ENCODE peak calls at places on chromosomes 6 and 20, in nine cellular contexts. Y, A, U, Z, W, K, F, S and B are unnamed samples.

GRCh38 chr6:113879186-113880096 is 22.3 kb downstream of the MARCKS start:
- DNase-seq in Y (no peak), A (no peak), S (peak), K (no peak), W (peak), Z (no peak), F (peak), U (no peak), B (peak)

GRCh38 chr20:25043499-25044260 is 14.3 kb downstream of the ACSS1 start:
- DNase-seq in U (no peak), A (peak), F (no peak), W (no peak), Z (no peak), Y (no peak), S (no peak), K (no peak), B (peak)

GRCh38 chr6:6678185-6678671 is 89.7 kb downstream of the LY86 start:
- DNase-seq in Z (no peak), A (no peak), U (no peak), S (peak), F (no peak), K (no peak), W (peak), Y (no peak), B (no peak)

GRCh38 chr6:5214570-5215052 is 46.1 kb downstream of the LYRM4 start:
- DNase-seq in Y (no peak), Z (no peak), W (peak), K (peak), A (no peak), U (no peak), F (peak), S (no peak), B (peak)

GRCh38 chr20:48209102-48209501 is 423.8 kb upstream of the SULF2 start:
- DNase-seq in W (no peak), Z (no peak), U (no peak), K (no peak), S (no peak), F (no peak), Y (no peak), A (no peak), B (no peak)

GRCh38 chr6:14309516-14309915 is 191.9 kb downstream of the CD83 start:
- DNase-seq in Z (no peak), U (no peak), W (no peak), K (no peak), Y (no peak), A (no peak), F (no peak), S (no peak), B (no peak)

GRCh38 chr6:156943167-156943566 is 166.0 kb downstream of the ARID1B start:
- DNase-seq in Y (no peak), U (peak), F (no peak), S (no peak), Z (no peak), W (peak), A (no peak), K (no peak), B (no peak)

GRCh38 chr6:14642106-14642505 is 524.5 kb downstream of the CD83 start:
- DNase-seq in U (no peak), F (no peak), S (no peak), A (no peak), Z (no peak), W (no peak), Y (no peak), K (no peak), B (no peak)

GRCh38 chr20:17835240-17835940 is 133.2 kb downstream of the SNX5 start:
- DNase-seq in W (peak), Z (no peak), S (peak), Y (no peak), F (peak), A (no peak), K (no peak), U (no peak), B (no peak)

GRCh38 chr6:106119526-106119925 is 33.4 kb downstream of the PRDM1 start:
- DNase-seq in W (no peak), Z (no peak), S (no peak), A (no peak), Y (no peak), F (no peak), U (no peak), K (no peak), B (no peak)

GRCh38 chr20:32589256-32589655 is 4.1 kb upstream of the NOL4L start:
- DNase-seq in Z (no peak), Y (no peak), A (no peak), K (no peak), S (no peak), U (no peak), F (peak), W (peak), B (no peak)

GRCh38 chr6:143522034-143522600 is 10.6 kb upstream of the FUCA2 start:
- DNase-seq in K (no peak), F (no peak), Y (no peak), U (no peak), S (no peak), Z (no peak), A (no peak), W (no peak), B (no peak)

GRCh38 chr6:56101141-56101553 is 146.2 kb downstream of the COL21A1 start:
- DNase-seq in A (no peak), U (peak), F (peak), Y (no peak), W (peak), S (peak), Z (no peak), K (no peak), B (no peak)

GRCh38 chr6:152984387-152984872 is 1.6 kb upstream of the FBXO5 start:
- DNase-seq in A (no peak), K (no peak), F (no peak), Y (no peak), S (no peak), W (no peak), U (no peak), Z (no peak), B (no peak)

GRCh38 chr20:46207031-46207549 is 89.0 kb downstream of the CD40 start:
- DNase-seq in A (no peak), W (no peak), K (peak), U (no peak), S (no peak), Y (no peak), F (no peak), Z (no peak), B (no peak)

GRCh38 chr6:160469153-160469552 is 121.0 kb downstream of the SLC22A3 start:
- DNase-seq in Y (no peak), Z (no peak), F (no peak), W (no peak), A (no peak), S (no peak), U (no peak), K (no peak), B (no peak)

GRCh38 chr6:34576286-34576955 is 20.3 kb upstream of the SPDEF start:
- DNase-seq in Z (no peak), W (no peak), K (no peak), U (no peak), F (no peak), Y (no peak), A (no peak), S (no peak), B (no peak)

GRCh38 chr6:160160450-160160849 is 38.8 kb downstream of the SLC22A1 start:
- DNase-seq in W (no peak), K (no peak), U (no peak), F (no peak), S (no peak), Y (no peak), A (no peak), Z (no peak), B (no peak)

GRCh38 chr6:123803862-123804681 is at the start of gene NKAIN2:
- DNase-seq in Y (no peak), U (no peak), W (no peak), Z (no peak), S (no peak), K (peak), A (peak), F (peak), B (peak)

GRCh38 chr20:11935754-11936551 is 18.3 kb downstream of the BTBD3 start:
- DNase-seq in F (no peak), K (no peak), W (no peak), Y (no peak), A (no peak), U (no peak), S (no peak), Z (no peak), B (no peak)

GRCh38 chr6:133241901-133242760 is 974 bp downstream of the EYA4 start:
- DNase-seq in F (no peak), Y (no peak), W (no peak), Z (no peak), U (no peak), K (no peak), S (no peak), A (peak), B (no peak)

GRCh38 chr6:109424946-109425345 is 15.5 kb downstream of the PPIL6 start:
- DNase-seq in F (peak), A (no peak), S (no peak), K (no peak), Z (no peak), W (no peak), U (no peak), Y (no peak), B (no peak)

GRCh38 chr20:32600681-32601237 is 15.6 kb upstream of the NOL4L start:
- DNase-seq in A (no peak), Y (no peak), K (no peak), U (no peak), Z (no peak), F (no peak), S (no peak), W (peak), B (no peak)

GRCh38 chr6:14841901-14842421 is 403.9 kb upstream of the JARID2 start:
- DNase-seq in K (no peak), W (peak), S (no peak), A (no peak), Z (no peak), Y (no peak), U (peak), F (no peak), B (no peak)

GRCh38 chr6:158758941-158759479 is 60.2 kb downstream of the EZR start:
- DNase-seq in A (no peak), Z (no peak), U (no peak), Y (no peak), S (no peak), W (no peak), K (no peak), F (no peak), B (no peak)

GRCh38 chr20:9359561-9360308 is 154.7 kb upstream of the LAMP5 start:
- DNase-seq in K (peak), W (peak), Y (no peak), F (peak), U (peak), Z (no peak), S (peak), A (peak), B (no peak)

GRCh38 chr6:52286798-52287432 is 2.4 kb upstream of the MCM3 start:
- DNase-seq in A (no peak), W (peak), U (no peak), Y (no peak), K (peak), Z (no peak), S (peak), F (peak), B (no peak)

GRCh38 chr20:35695245-35695749 is 3.9 kb downstream of the NFS1 start:
- DNase-seq in W (no peak), U (no peak), S (no peak), F (no peak), Z (no peak), Y (no peak), A (no peak), K (no peak), B (no peak)

GRCh38 chr20:37389844-37390275 is 43.9 kb downstream of the SRC start:
- DNase-seq in Z (no peak), S (no peak), Y (no peak), F (no peak), K (no peak), A (peak), U (no peak), W (no peak), B (peak)

GRCh38 chr20:9878096-9878495 is 39.2 kb upstream of the PAK5 start:
- DNase-seq in W (peak), K (no peak), S (no peak), A (no peak), Y (no peak), Z (no peak), U (no peak), F (no peak), B (no peak)

GRCh38 chr6:28553384-28553985 is 27.8 kb downstream of the GPX5 start:
- DNase-seq in U (no peak), F (no peak), S (no peak), K (no peak), Z (no peak), W (no peak), Y (no peak), A (no peak), B (no peak)

GRCh38 chr6:8219352-8219943 is 117.1 kb upstream of the EEF1E1 start:
- DNase-seq in U (peak), W (peak), Y (no peak), K (no peak), A (no peak), Z (peak), F (peak), S (peak), B (no peak)

GRCh38 chr20:13771853-13772453 is 12.8 kb downstream of the ESF1 start:
- DNase-seq in K (no peak), W (peak), U (no peak), S (peak), A (no peak), Y (no peak), Z (no peak), F (peak), B (no peak)

GRCh38 chr6:146267447-146267846 is 238.6 kb downstream of the GRM1 start:
- DNase-seq in Z (no peak), F (no peak), W (no peak), U (no peak), Y (no peak), K (no peak), S (no peak), A (no peak), B (no peak)

GRCh38 chr6:68497927-68498326 is 137.2 kb upstream of the ADGRB3 start:
- DNase-seq in A (no peak), W (no peak), Z (no peak), Y (no peak), F (no peak), S (peak), K (no peak), U (no peak), B (no peak)